ENCODE peak calls at places on chromosomes 5 and 9, in four cellular contexts. One of them, this sample, is unnamed.

GRCh38 chr5:63262191-63262981 is 683.8 kb downstream of the LRRC70 start:
- DNase-seq in K562: no peak
- DNase-seq in HepG2: no peak
- DNase-seq in H1: no peak
- DNase-seq in this sample: peak; percentile 11

GRCh38 chr5:155616779-155617392 is 603.3 kb downstream of the KIF4B start:
- DNase-seq in K562: peak; percentile 47
- DNase-seq in HepG2: peak; percentile 13
- DNase-seq in H1: peak; percentile 90
- DNase-seq in this sample: peak; percentile 43

GRCh38 chr9:78618735-78619134 is 321.8 kb downstream of the PSAT1 start:
- DNase-seq in K562: no peak
- DNase-seq in HepG2: no peak
- DNase-seq in H1: no peak
- DNase-seq in this sample: no peak

GRCh38 chr5:619444-619843 is 7.3 kb downstream of the CEP72 start:
- DNase-seq in K562: no peak
- DNase-seq in HepG2: no peak
- DNase-seq in H1: peak; percentile 20
- DNase-seq in this sample: no peak

GRCh38 chr9:13165956-13166355 is 113.5 kb downstream of the MPDZ start:
- DNase-seq in K562: no peak
- DNase-seq in HepG2: no peak
- DNase-seq in H1: no peak
- DNase-seq in this sample: no peak

GRCh38 chr5:110663525-110663924 is 62.9 kb downstream of the TMEM232 start:
- DNase-seq in K562: no peak
- DNase-seq in HepG2: no peak
- DNase-seq in H1: no peak
- DNase-seq in this sample: no peak

GRCh38 chr9:126690431-126691051 is 76.8 kb downstream of the LMX1B start:
- DNase-seq in K562: peak; percentile 78
- DNase-seq in HepG2: no peak
- DNase-seq in H1: peak; percentile 95
- DNase-seq in this sample: peak; percentile 51

GRCh38 chr5:132001647-132002561 is 9.6 kb downstream of the ACSL6 start:
- DNase-seq in K562: no peak
- DNase-seq in HepG2: peak; percentile 97
- DNase-seq in H1: no peak
- DNase-seq in this sample: no peak

GRCh38 chr9:135901036-135901758 is 6.1 kb downstream of the CAMSAP1 start:
- DNase-seq in K562: no peak
- DNase-seq in HepG2: no peak
- DNase-seq in H1: no peak
- DNase-seq in this sample: no peak

GRCh38 chr9:94922098-94922607 is 195.7 kb downstream of the AOPEP start:
- DNase-seq in K562: no peak
- DNase-seq in HepG2: peak; percentile 91
- DNase-seq in H1: no peak
- DNase-seq in this sample: no peak
- TF ChIP-seq RNF2 in K562: no peak
- TF ChIP-seq RNF2 in HepG2: no peak
- TF ChIP-seq RNF2 in H1: no peak
- TF ChIP-seq RNF2 in this sample: no peak

DNA sequence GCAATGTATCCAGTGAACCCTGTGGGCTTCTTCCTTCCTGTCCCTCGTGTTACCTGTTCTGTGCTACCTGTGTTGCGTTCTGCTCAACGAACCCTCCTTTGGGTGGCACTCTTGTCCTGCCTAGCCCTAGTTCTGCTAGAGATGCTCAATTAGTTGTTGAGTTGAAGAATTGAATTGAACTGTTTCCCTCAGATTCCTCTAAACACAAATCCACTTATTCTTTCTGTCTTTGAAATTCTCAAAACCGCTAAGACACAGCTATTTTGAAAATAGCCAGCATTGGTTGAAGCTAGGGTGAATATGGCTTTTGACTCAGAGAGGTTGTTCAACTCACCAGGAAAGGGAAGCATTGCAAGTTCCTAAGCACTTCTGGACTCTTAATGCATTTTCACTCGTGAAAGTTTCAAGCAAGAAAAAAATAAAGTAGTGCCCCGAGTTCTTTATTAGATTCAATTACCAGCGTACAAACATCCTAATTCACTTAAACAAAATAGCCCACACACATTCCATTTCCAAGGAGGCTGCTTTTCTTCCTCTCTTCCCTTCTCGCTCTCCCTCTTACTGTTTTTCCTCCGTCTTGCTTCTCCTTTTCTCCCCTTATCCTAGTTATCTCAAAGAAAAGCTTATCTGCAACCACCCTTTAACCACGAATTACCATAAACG is 648 bp upstream of the ITGA1 start:
- DNase-seq in K562: no peak
- DNase-seq in HepG2: peak; percentile 53
- DNase-seq in H1: no peak
- DNase-seq in this sample: no peak
- TF ChIP-seq RNF2 in K562: no peak
- TF ChIP-seq RNF2 in HepG2: no peak
- TF ChIP-seq RNF2 in H1: no peak
- TF ChIP-seq RNF2 in this sample: peak; percentile 60

GRCh38 chr9:14221558-14221957 is 92.4 kb downstream of the NFIB start:
- DNase-seq in K562: no peak
- DNase-seq in HepG2: peak; percentile 14
- DNase-seq in H1: no peak
- DNase-seq in this sample: peak; percentile 79
- TF ChIP-seq RNF2 in K562: no peak
- TF ChIP-seq RNF2 in HepG2: no peak
- TF ChIP-seq RNF2 in H1: no peak
- TF ChIP-seq RNF2 in this sample: no peak

GRCh38 chr9:36158122-36158521 is 11.1 kb upstream of the CCIN start:
- DNase-seq in K562: no peak
- DNase-seq in HepG2: no peak
- DNase-seq in H1: no peak
- DNase-seq in this sample: no peak

GRCh38 chr9:36150529-36151305 is 14.2 kb downstream of the GLIPR2 start:
- DNase-seq in K562: no peak
- DNase-seq in HepG2: peak; percentile 29
- DNase-seq in H1: no peak
- DNase-seq in this sample: no peak

GRCh38 chr9:36152741-36153438 is 16.3 kb upstream of the CCIN start:
- DNase-seq in K562: no peak
- DNase-seq in HepG2: no peak
- DNase-seq in H1: no peak
- DNase-seq in this sample: no peak

GRCh38 chr9:36151306-36152210 is 15.0 kb downstream of the GLIPR2 start:
- DNase-seq in K562: no peak
- DNase-seq in HepG2: no peak
- DNase-seq in H1: no peak
- DNase-seq in this sample: no peak

DNA sequence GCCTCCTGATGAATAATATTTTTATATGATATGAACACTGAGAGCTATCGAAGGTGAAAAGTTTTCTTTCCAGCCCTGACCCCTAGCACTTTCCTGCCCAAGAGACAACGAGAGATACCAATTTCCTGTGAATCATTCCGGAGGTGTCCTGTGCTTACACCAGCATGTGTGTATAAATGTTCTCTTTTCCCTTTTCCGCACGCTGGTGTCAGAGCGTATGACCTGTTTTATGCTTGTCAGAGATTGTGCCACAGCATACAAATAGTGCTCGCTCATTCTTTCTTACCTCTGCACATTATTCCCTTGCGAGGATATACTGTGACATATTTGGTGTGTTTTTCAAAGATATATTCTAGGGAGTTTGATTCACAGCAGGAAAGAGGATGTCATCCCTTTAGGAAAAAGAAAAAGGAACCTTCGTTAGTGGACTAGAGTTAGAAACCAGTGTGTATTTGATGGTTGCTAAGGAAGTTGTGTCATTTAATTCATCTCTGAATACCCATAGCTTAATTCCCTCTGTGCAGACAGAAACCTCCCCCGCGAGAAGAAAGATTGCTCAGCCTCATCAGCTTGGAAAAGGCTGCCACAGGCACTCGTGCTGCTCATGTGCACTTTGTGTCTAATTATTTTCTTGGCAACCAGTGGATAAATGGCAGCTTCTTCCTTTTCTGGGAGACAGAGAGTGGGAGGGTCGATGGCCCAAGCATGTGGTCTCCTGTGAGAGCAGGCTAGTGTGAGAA is 14.8 kb upstream of the CCIN start:
- DNase-seq in K562: no peak
- DNase-seq in HepG2: no peak
- DNase-seq in H1: no peak
- DNase-seq in this sample: no peak
- TF ChIP-seq RNF2 in K562: no peak
- TF ChIP-seq RNF2 in HepG2: no peak
- TF ChIP-seq RNF2 in H1: no peak
- TF ChIP-seq RNF2 in this sample: no peak

DNA sequence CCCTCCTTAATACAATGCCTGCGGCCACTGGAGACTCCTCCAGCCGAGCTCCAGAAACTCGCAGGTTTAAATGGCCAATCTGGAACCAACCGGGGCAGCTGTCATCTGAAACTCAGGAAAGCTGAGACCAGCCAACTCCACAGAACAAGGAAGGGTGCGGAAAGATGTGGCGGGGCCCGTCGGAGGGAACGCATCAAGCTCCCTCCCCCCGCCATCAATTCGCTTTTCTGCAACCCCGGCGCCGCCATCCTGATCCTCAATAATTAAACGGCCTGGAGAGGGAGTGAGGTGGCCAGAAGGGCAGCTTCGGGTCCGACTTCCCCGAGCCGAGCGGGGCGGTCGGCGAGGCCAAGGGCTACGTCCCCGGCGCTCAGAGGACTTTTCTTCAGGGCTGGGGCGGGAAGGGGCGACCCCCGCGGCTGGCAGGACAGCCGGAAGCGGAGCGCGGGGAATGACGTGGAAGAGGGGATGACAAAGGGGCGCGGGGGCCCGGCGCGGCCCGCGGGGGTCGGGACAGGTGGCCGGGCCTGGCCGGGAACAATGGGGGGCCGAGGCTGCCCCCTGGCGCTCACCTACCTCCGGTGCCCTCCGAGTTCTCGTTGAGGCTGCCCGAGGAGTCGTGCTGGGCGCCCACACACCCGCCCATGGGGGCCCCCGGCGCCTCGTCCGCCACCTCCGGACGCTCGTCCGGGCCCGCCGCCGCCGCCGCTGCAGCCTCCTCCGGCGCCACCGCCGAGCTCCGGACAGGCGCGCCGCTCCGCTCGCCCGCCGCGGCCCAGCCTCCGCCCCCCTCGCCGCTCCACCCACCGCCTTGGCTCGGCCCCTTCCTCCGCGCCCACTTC is at the start of gene UBTD2:
- DNase-seq in K562: peak; percentile 84
- DNase-seq in HepG2: peak; percentile 45
- DNase-seq in H1: peak; percentile 88
- DNase-seq in this sample: peak; percentile 81
- TF ChIP-seq RNF2 in K562: no peak
- TF ChIP-seq RNF2 in HepG2: no peak
- TF ChIP-seq RNF2 in H1: no peak
- TF ChIP-seq RNF2 in this sample: no peak

DNA sequence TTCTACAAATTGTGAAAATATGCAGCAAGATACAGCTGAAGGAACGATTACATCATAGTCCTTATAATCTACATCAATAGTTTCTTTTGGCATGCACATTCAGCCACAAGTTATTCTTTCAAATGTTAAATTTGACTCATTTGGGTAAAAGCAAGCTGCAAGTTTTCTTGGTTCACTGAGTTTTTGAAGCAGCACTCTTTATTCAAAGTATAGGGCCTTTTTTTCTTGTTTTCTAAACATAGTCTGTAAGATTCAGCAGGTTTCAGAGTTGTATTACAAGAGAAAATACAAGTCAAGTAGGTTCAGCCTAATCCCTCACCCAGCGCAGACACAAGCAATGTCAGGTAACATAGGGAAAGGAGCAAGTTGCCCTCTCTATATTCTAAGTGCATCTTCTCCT is 981.5 kb downstream of the PTPRD start:
- DNase-seq in K562: no peak
- DNase-seq in HepG2: no peak
- DNase-seq in H1: no peak
- DNase-seq in this sample: no peak
- TF ChIP-seq RNF2 in K562: no peak
- TF ChIP-seq RNF2 in HepG2: no peak
- TF ChIP-seq RNF2 in H1: no peak
- TF ChIP-seq RNF2 in this sample: no peak

DNA sequence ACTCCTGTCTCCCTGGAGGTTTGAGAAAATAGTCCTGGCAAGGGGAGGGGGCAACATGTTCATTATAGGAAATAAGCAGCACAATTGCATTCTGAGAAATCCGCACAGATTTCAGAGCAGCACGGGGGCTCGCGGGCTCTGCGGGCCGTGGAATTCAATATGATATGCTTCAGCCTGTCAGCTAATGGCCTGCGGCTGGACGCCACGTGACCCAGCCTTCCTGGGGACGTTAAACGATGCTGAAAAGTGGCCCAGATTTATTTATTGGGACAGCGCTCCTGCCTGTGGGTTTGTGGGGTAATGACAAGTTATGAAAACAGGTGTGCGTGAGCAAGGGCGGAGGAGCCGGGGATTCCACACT is 156.5 kb downstream of the DAB2IP start:
- DNase-seq in K562: no peak
- DNase-seq in HepG2: no peak
- DNase-seq in H1: no peak
- DNase-seq in this sample: no peak
- TF ChIP-seq RNF2 in K562: no peak
- TF ChIP-seq RNF2 in HepG2: no peak
- TF ChIP-seq RNF2 in H1: no peak
- TF ChIP-seq RNF2 in this sample: no peak

GRCh38 chr5:181223729-181224389 is 778 bp downstream of the TRIM41 start:
- DNase-seq in K562: no peak
- DNase-seq in HepG2: no peak
- DNase-seq in H1: no peak
- DNase-seq in this sample: no peak
- TF ChIP-seq RNF2 in K562: no peak
- TF ChIP-seq RNF2 in HepG2: no peak
- TF ChIP-seq RNF2 in H1: no peak
- TF ChIP-seq RNF2 in this sample: no peak

GRCh38 chr5:177376107-177376506 is 8.1 kb upstream of the SLC34A1 start:
- DNase-seq in K562: no peak
- DNase-seq in HepG2: no peak
- DNase-seq in H1: no peak
- DNase-seq in this sample: no peak

GRCh38 chr5:177380805-177381126 is 3.5 kb upstream of the SLC34A1 start:
- DNase-seq in K562: no peak
- DNase-seq in HepG2: no peak
- DNase-seq in H1: no peak
- DNase-seq in this sample: no peak

GRCh38 chr5:177377851-177378776 is 6.1 kb upstream of the SLC34A1 start:
- DNase-seq in K562: no peak
- DNase-seq in HepG2: no peak
- DNase-seq in H1: no peak
- DNase-seq in this sample: no peak

GRCh38 chr5:177382423-177383029 is 1.7 kb upstream of the SLC34A1 start:
- DNase-seq in K562: no peak
- DNase-seq in HepG2: no peak
- DNase-seq in H1: peak; percentile 64
- DNase-seq in this sample: no peak

GRCh38 chr5:177378884-177379883 is 5.0 kb upstream of the SLC34A1 start:
- DNase-seq in K562: peak; percentile 79
- DNase-seq in HepG2: peak; percentile 94
- DNase-seq in H1: no peak
- DNase-seq in this sample: peak; percentile 89
- TF ChIP-seq RNF2 in K562: peak; percentile 7
- TF ChIP-seq RNF2 in HepG2: no peak
- TF ChIP-seq RNF2 in H1: no peak
- TF ChIP-seq RNF2 in this sample: no peak

This sample was measured in A549.